ENCODE peak calls at places on chromosome 6, in eight cellular contexts. U, W, H, K, T, E, I and P are unnamed samples.

GRCh38 chr6:30727920-30728605 is 7.9 kb downstream of the TUBB start:
- DNase-seq in E (no peak), T (no peak), H (no peak), U (no peak), W (peak; percentile 50), I (peak; percentile 11), K (peak; percentile 36), P (no peak)

GRCh38 chr6:7338031-7338430 is 25.0 kb upstream of the SSR1 start:
- DNase-seq in U (no peak), T (no peak), W (no peak), H (no peak), E (no peak), K (no peak), I (no peak), P (no peak)

GRCh38 chr6:113047932-113048331 is 700.8 kb downstream of the RFPL4B start:
- DNase-seq in W (no peak), H (no peak), I (no peak), K (no peak), T (no peak), U (no peak), E (no peak), P (no peak)

GRCh38 chr6:170316071-170316470 is 9.5 kb downstream of the FAM120B start:
- DNase-seq in I (no peak), E (no peak), H (no peak), T (no peak), K (no peak), U (no peak), W (no peak), P (no peak)

GRCh38 chr6:37024665-37025337 is 19.3 kb downstream of the FGD2 start:
- DNase-seq in K (peak; percentile 95), I (no peak), U (peak; percentile 97), T (no peak), W (peak; percentile 81), E (no peak), H (no peak), P (peak; percentile 53)

GRCh38 chr6:125363360-125364121 is 61.8 kb upstream of the HDDC2 start:
- DNase-seq in U (peak; percentile 21), T (peak; percentile 79), E (no peak), I (peak; percentile 59), H (no peak), K (no peak), W (peak; percentile 52), P (peak; percentile 82)

GRCh38 chr6:149234051-149234962 is 83.2 kb upstream of the TAB2 start:
- DNase-seq in U (peak; percentile 86), W (no peak), K (peak; percentile 52), T (no peak), H (no peak), I (no peak), E (peak; percentile 17), P (no peak)

GRCh38 chr6:11413728-11414127 is 123.8 kb upstream of the TMEM170B start:
- DNase-seq in K (peak; percentile 26), U (peak; percentile 79), I (no peak), T (no peak), H (no peak), W (no peak), E (no peak), P (no peak)

GRCh38 chr6:126672654-126673053 is 332.7 kb downstream of the CENPW start:
- DNase-seq in K (no peak), U (no peak), E (no peak), I (no peak), W (no peak), H (no peak), T (no peak), P (no peak)

GRCh38 chr6:145502417-145502816 is 232.9 kb downstream of the EPM2A start:
- DNase-seq in H (no peak), U (peak; percentile 42), T (no peak), E (no peak), W (no peak), I (no peak), K (peak; percentile 11), P (no peak)

GRCh38 chr6:145506554-145506953 is 228.8 kb downstream of the EPM2A start:
- DNase-seq in T (no peak), U (no peak), H (no peak), I (no peak), E (no peak), W (peak; percentile 47), K (no peak), P (no peak)

GRCh38 chr6:145507251-145507650 is 228.1 kb downstream of the EPM2A start:
- DNase-seq in H (no peak), U (peak; percentile 54), I (no peak), T (no peak), K (no peak), E (no peak), W (no peak), P (no peak)

DNA sequence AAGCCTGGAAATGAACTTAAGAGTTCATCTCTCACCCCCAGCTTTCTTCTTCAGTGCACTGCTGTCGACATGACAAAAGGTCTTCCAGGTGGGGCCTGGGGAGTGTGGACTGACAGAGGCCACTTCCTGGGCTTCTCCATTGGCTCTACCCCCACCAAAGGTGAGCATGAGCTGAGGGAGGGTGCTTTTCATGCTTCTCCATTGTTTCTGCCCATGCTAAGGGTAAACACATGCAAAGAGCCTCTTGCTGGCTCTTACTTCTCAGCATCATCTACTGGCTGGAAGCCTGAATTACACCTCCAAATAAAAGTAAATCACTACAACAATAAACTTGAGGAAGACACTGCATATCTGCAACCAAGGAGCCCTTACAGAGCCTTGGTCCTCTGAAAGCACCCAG is 227.2 kb downstream of the EPM2A start:
- DNase-seq in K (peak; percentile 29), I (no peak), T (no peak), W (no peak), E (no peak), U (peak; percentile 17), H (no peak), P (no peak)
- TF ChIP-seq CTCF in K (peak; percentile 52), I (no peak), T (no peak), W (no peak), E (no peak), U (peak; percentile 39), H (no peak), P (no peak)

DNA sequence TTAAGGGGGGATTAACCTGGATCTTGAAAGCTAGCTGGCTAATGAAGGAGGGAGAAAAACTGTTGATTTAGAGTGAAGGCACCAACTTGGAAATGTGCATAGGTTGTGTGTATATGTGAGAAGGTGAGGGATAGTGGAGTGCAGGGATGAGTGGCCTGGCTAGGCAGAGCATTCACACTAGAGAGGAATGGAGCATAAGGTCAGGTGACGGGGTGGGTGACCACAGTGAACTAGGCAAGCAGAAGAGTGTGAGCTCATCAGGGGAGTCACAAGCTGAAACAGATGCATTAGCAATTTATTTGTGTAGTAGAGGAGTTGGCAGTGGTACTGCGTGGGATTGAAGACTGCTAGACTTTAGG is 10.5 kb downstream of the ANKRD66 start:
- DNase-seq in I (no peak), K (no peak), E (no peak), H (no peak), T (no peak), W (no peak), U (no peak), P (no peak)
- H3K27ac ChIP-seq in I (no peak overlapping the region), K (no peak overlapping the region), E (no peak overlapping the region), H (no peak overlapping the region), T (no peak overlapping the region), W (no peak overlapping the region), U (no peak overlapping the region), P (no peak overlapping the region)

GRCh38 chr6:16539086-16539931 is 222.0 kb downstream of the ATXN1 start:
- DNase-seq in I (no peak), H (no peak), U (peak; percentile 19), W (peak; percentile 9), T (no peak), K (no peak), E (no peak), P (no peak)

GRCh38 chr6:16544521-16544920 is 216.7 kb downstream of the ATXN1 start:
- DNase-seq in W (no peak), H (no peak), T (no peak), U (no peak), E (no peak), I (no peak), K (no peak), P (no peak)

GRCh38 chr6:16544006-16544405 is 217.3 kb downstream of the ATXN1 start:
- DNase-seq in T (peak; percentile 56), U (no peak), E (no peak), I (no peak), K (no peak), H (no peak), W (peak; percentile 86), P (peak; percentile 24)

GRCh38 chr6:16543491-16543890 is 217.8 kb downstream of the ATXN1 start:
- DNase-seq in E (no peak), I (no peak), T (no peak), H (no peak), W (no peak), K (no peak), U (no peak), P (no peak)

GRCh38 chr6:16540804-16541752 is 220.2 kb downstream of the ATXN1 start:
- DNase-seq in W (peak; percentile 25), T (peak; percentile 20), H (no peak), I (no peak), K (no peak), U (no peak), E (no peak), P (no peak)
- TF ChIP-seq CTCF in W (peak; percentile 11), T (peak; percentile 39), H (no peak), I (no peak), K (no peak), U (no peak), E (no peak), P (no peak)

DNA sequence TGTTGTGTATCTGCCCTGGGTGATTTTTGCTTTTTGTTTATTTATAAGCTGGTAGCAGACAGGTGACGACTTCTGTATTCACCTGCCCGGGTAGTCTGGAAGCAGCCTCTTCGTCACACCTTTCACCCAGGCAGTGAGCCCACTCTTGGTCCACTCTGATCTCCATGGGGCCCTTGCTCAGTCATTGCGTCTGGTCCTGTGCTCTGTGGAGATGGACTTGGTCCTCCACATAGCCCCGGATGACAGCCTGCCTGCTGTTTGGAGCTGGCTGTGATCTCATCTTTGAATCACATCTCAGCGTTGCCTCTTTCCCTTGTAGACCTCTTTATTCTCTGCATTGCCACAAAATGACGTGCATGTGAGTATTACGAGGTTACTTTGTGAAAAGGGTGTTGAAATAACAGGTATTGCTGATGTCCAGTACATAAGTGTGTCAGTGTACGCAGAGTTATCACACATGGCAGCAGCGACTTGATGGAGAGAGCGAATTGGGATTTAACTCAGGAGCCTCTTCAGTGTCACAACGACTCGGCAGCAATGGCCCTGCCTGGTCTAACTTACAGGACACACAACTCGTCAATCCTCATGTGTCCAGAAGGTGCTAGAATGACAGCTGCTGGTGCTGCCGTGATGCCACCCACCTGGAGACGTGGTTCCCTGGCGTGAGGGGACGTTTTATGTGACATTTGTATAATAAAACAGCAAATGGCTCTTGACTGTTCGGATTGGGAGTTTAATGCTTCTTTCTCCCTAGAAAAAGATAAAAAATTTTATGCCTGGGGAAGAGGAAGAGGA is 24.2 kb upstream of the FRMD1 start:
- DNase-seq in K (no peak), U (no peak), H (no peak), I (no peak), T (peak; percentile 9), W (no peak), E (no peak), P (no peak)
- H3K27ac ChIP-seq in K (no peak overlapping the region), U (no peak overlapping the region), H (no peak overlapping the region), I (no peak overlapping the region), T (no peak overlapping the region), W (no peak overlapping the region), E (no peak overlapping the region), P (no peak overlapping the region)

DNA sequence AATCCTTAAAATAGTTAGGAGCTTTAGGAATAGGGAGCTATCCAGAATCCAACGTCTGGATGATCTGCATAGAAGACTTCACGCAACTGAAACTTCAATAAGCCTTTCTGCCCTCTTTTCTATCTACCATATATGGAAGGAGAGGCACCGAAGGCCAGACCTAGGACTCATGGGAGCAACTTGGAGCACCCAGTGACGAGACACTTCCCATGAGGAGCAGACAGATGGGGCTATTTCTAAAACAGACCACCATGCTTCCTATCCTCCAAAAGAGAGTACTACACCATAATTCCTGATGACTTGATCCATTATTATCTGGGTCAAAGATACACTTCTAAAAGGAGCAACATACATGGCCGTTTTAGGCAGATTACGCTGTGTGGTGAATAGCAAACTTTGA is 6.0 kb downstream of the RPP40 start:
- DNase-seq in W (no peak), T (no peak), H (no peak), E (no peak), U (no peak), I (no peak), K (no peak), P (no peak)
- TF ChIP-seq CTCF in W (no peak), T (no peak), H (no peak), E (no peak), U (no peak), I (no peak), K (no peak), P (no peak)